ENCODE peak calls at places on chromosomes 6 and 20, in seven cellular contexts. One of them, this sample, is unnamed.

GRCh38 chr6:119533603-119534279 is 184.2 kb upstream of the MAN1A1 start:
- DNase-seq in lung: no peak
- DNase-seq in WTC11: no peak
- DNase-seq in stimulated activated CD4-positive, alpha-beta T cell treated with anti-CD3 and anti-CD28 coated beads, Interleukin-2, amount 100 ng/mL, for 24 hours: no peak
- DNase-seq in CD4-positive, alpha-beta T cell: no peak
- DNase-seq in MV-4-11: peak; percentile 46
- DNase-seq in stimulated activated CD8-positive, alpha-beta memory T cell treated with anti-CD3 and anti-CD28 coated beads, Interleukin-2, amount 100 ng/mL, for 48 hours: no peak
- DNase-seq in this sample: peak; percentile 94

GRCh38 chr6:84151669-84152068 is 75.8 kb downstream of the CEP162 start:
- DNase-seq in lung: no peak
- DNase-seq in WTC11: no peak
- DNase-seq in stimulated activated CD4-positive, alpha-beta T cell treated with anti-CD3 and anti-CD28 coated beads, Interleukin-2, amount 100 ng/mL, for 24 hours: no peak
- DNase-seq in CD4-positive, alpha-beta T cell: no peak
- DNase-seq in MV-4-11: peak; percentile 75
- DNase-seq in stimulated activated CD8-positive, alpha-beta memory T cell treated with anti-CD3 and anti-CD28 coated beads, Interleukin-2, amount 100 ng/mL, for 48 hours: no peak
- DNase-seq in this sample: no peak

GRCh38 chr6:140968062-140968461 is 1164.7 kb upstream of the GJE1 start:
- DNase-seq in lung: no peak
- DNase-seq in WTC11: no peak
- DNase-seq in stimulated activated CD4-positive, alpha-beta T cell treated with anti-CD3 and anti-CD28 coated beads, Interleukin-2, amount 100 ng/mL, for 24 hours: no peak
- DNase-seq in CD4-positive, alpha-beta T cell: no peak
- DNase-seq in MV-4-11: no peak
- DNase-seq in stimulated activated CD8-positive, alpha-beta memory T cell treated with anti-CD3 and anti-CD28 coated beads, Interleukin-2, amount 100 ng/mL, for 48 hours: no peak
- DNase-seq in this sample: no peak

GRCh38 chr6:82416346-82416745 is 52.7 kb downstream of the TPBG start:
- DNase-seq in lung: no peak
- DNase-seq in WTC11: no peak
- DNase-seq in stimulated activated CD4-positive, alpha-beta T cell treated with anti-CD3 and anti-CD28 coated beads, Interleukin-2, amount 100 ng/mL, for 24 hours: no peak
- DNase-seq in CD4-positive, alpha-beta T cell: no peak
- DNase-seq in MV-4-11: no peak
- DNase-seq in stimulated activated CD8-positive, alpha-beta memory T cell treated with anti-CD3 and anti-CD28 coated beads, Interleukin-2, amount 100 ng/mL, for 48 hours: no peak
- DNase-seq in this sample: no peak

GRCh38 chr6:33312361-33313104 is 1.3 kb downstream of the TAPBP start:
- DNase-seq in lung: peak; percentile 89
- DNase-seq in WTC11: peak; percentile 81
- DNase-seq in stimulated activated CD4-positive, alpha-beta T cell treated with anti-CD3 and anti-CD28 coated beads, Interleukin-2, amount 100 ng/mL, for 24 hours: peak; percentile 79
- DNase-seq in CD4-positive, alpha-beta T cell: peak; percentile 75
- DNase-seq in MV-4-11: peak; percentile 46
- DNase-seq in stimulated activated CD8-positive, alpha-beta memory T cell treated with anti-CD3 and anti-CD28 coated beads, Interleukin-2, amount 100 ng/mL, for 48 hours: peak; percentile 70
- DNase-seq in this sample: peak; percentile 84

GRCh38 chr20:2331901-2332565 is 36.2 kb downstream of the TGM3 start:
- DNase-seq in lung: no peak
- DNase-seq in WTC11: no peak
- DNase-seq in stimulated activated CD4-positive, alpha-beta T cell treated with anti-CD3 and anti-CD28 coated beads, Interleukin-2, amount 100 ng/mL, for 24 hours: no peak
- DNase-seq in CD4-positive, alpha-beta T cell: no peak
- DNase-seq in MV-4-11: no peak
- DNase-seq in stimulated activated CD8-positive, alpha-beta memory T cell treated with anti-CD3 and anti-CD28 coated beads, Interleukin-2, amount 100 ng/mL, for 48 hours: no peak
- DNase-seq in this sample: no peak

GRCh38 chr6:44297063-44298038 is 15.8 kb downstream of the AARS2 start:
- DNase-seq in lung: no peak
- DNase-seq in WTC11: peak; percentile 67
- DNase-seq in stimulated activated CD4-positive, alpha-beta T cell treated with anti-CD3 and anti-CD28 coated beads, Interleukin-2, amount 100 ng/mL, for 24 hours: peak; percentile 72
- DNase-seq in CD4-positive, alpha-beta T cell: peak; percentile 14
- DNase-seq in MV-4-11: no peak
- DNase-seq in stimulated activated CD8-positive, alpha-beta memory T cell treated with anti-CD3 and anti-CD28 coated beads, Interleukin-2, amount 100 ng/mL, for 48 hours: peak; percentile 31
- DNase-seq in this sample: no peak

GRCh38 chr6:1608976-1609661 is 596 bp upstream of the FOXC1 start:
- DNase-seq in lung: no peak
- DNase-seq in WTC11: no peak
- DNase-seq in stimulated activated CD4-positive, alpha-beta T cell treated with anti-CD3 and anti-CD28 coated beads, Interleukin-2, amount 100 ng/mL, for 24 hours: no peak
- DNase-seq in CD4-positive, alpha-beta T cell: no peak
- DNase-seq in MV-4-11: no peak
- DNase-seq in stimulated activated CD8-positive, alpha-beta memory T cell treated with anti-CD3 and anti-CD28 coated beads, Interleukin-2, amount 100 ng/mL, for 48 hours: no peak
- DNase-seq in this sample: no peak

GRCh38 chr6:44976677-44977405 is 351.3 kb upstream of the RUNX2 start:
- DNase-seq in lung: no peak
- DNase-seq in WTC11: no peak
- DNase-seq in stimulated activated CD4-positive, alpha-beta T cell treated with anti-CD3 and anti-CD28 coated beads, Interleukin-2, amount 100 ng/mL, for 24 hours: no peak
- DNase-seq in CD4-positive, alpha-beta T cell: no peak
- DNase-seq in MV-4-11: peak; percentile 34
- DNase-seq in stimulated activated CD8-positive, alpha-beta memory T cell treated with anti-CD3 and anti-CD28 coated beads, Interleukin-2, amount 100 ng/mL, for 48 hours: no peak
- DNase-seq in this sample: no peak

GRCh38 chr6:33746036-33746600 is 587 bp downstream of the IP6K3 start:
- DNase-seq in lung: no peak
- DNase-seq in WTC11: no peak
- DNase-seq in stimulated activated CD4-positive, alpha-beta T cell treated with anti-CD3 and anti-CD28 coated beads, Interleukin-2, amount 100 ng/mL, for 24 hours: no peak
- DNase-seq in CD4-positive, alpha-beta T cell: no peak
- DNase-seq in MV-4-11: peak; percentile 14
- DNase-seq in stimulated activated CD8-positive, alpha-beta memory T cell treated with anti-CD3 and anti-CD28 coated beads, Interleukin-2, amount 100 ng/mL, for 48 hours: no peak
- DNase-seq in this sample: peak; percentile 29

GRCh38 chr20:24952376-24953203 is 3.5 kb downstream of the CST7 start:
- DNase-seq in lung: no peak
- DNase-seq in WTC11: no peak
- DNase-seq in stimulated activated CD4-positive, alpha-beta T cell treated with anti-CD3 and anti-CD28 coated beads, Interleukin-2, amount 100 ng/mL, for 24 hours: no peak
- DNase-seq in CD4-positive, alpha-beta T cell: no peak
- DNase-seq in MV-4-11: no peak
- DNase-seq in stimulated activated CD8-positive, alpha-beta memory T cell treated with anti-CD3 and anti-CD28 coated beads, Interleukin-2, amount 100 ng/mL, for 48 hours: no peak
- DNase-seq in this sample: no peak

GRCh38 chr6:107106165-107106564 is 9.2 kb downstream of the BEND3 start:
- DNase-seq in lung: no peak
- DNase-seq in WTC11: peak; percentile 30
- DNase-seq in stimulated activated CD4-positive, alpha-beta T cell treated with anti-CD3 and anti-CD28 coated beads, Interleukin-2, amount 100 ng/mL, for 24 hours: no peak
- DNase-seq in CD4-positive, alpha-beta T cell: no peak
- DNase-seq in MV-4-11: no peak
- DNase-seq in stimulated activated CD8-positive, alpha-beta memory T cell treated with anti-CD3 and anti-CD28 coated beads, Interleukin-2, amount 100 ng/mL, for 48 hours: no peak
- DNase-seq in this sample: no peak

GRCh38 chr6:96116674-96117073 is 100.9 kb downstream of the FUT9 start:
- DNase-seq in lung: no peak
- DNase-seq in WTC11: no peak
- DNase-seq in stimulated activated CD4-positive, alpha-beta T cell treated with anti-CD3 and anti-CD28 coated beads, Interleukin-2, amount 100 ng/mL, for 24 hours: no peak
- DNase-seq in CD4-positive, alpha-beta T cell: no peak
- DNase-seq in MV-4-11: no peak
- DNase-seq in stimulated activated CD8-positive, alpha-beta memory T cell treated with anti-CD3 and anti-CD28 coated beads, Interleukin-2, amount 100 ng/mL, for 48 hours: no peak
- DNase-seq in this sample: no peak

GRCh38 chr20:62964700-62965099 is 12.2 kb downstream of the SLC17A9 start:
- DNase-seq in lung: no peak
- DNase-seq in WTC11: no peak
- DNase-seq in stimulated activated CD4-positive, alpha-beta T cell treated with anti-CD3 and anti-CD28 coated beads, Interleukin-2, amount 100 ng/mL, for 24 hours: no peak
- DNase-seq in CD4-positive, alpha-beta T cell: no peak
- DNase-seq in MV-4-11: no peak
- DNase-seq in stimulated activated CD8-positive, alpha-beta memory T cell treated with anti-CD3 and anti-CD28 coated beads, Interleukin-2, amount 100 ng/mL, for 48 hours: no peak
- DNase-seq in this sample: no peak

GRCh38 chr6:52620906-52621190 is 44.0 kb upstream of the TRAM2 start:
- DNase-seq in lung: no peak
- DNase-seq in WTC11: no peak
- DNase-seq in stimulated activated CD4-positive, alpha-beta T cell treated with anti-CD3 and anti-CD28 coated beads, Interleukin-2, amount 100 ng/mL, for 24 hours: no peak
- DNase-seq in CD4-positive, alpha-beta T cell: no peak
- DNase-seq in MV-4-11: no peak
- DNase-seq in stimulated activated CD8-positive, alpha-beta memory T cell treated with anti-CD3 and anti-CD28 coated beads, Interleukin-2, amount 100 ng/mL, for 48 hours: no peak
- DNase-seq in this sample: peak; percentile 17

This sample was measured in bronchial epithelial cell.